ENCODE peak calls at places on chromosome 2, in nine cellular contexts. One of them, this sample, is unnamed.
A peak's percentile ranks its signal among the peaks of the same experiment; 100 is the strongest.

GRCh38 chr2:26269571-26270170 is 24.9 kb downstream of the HADHB start:
- DNase-seq in cardiac muscle cell: no peak
- DNase-seq in effector memory CD4-positive, alpha-beta T cell: no peak
- DNase-seq in esophagus muscularis mucosa: no peak
- DNase-seq in adrenal gland: no peak
- DNase-seq in right cardiac atrium: no peak
- DNase-seq in endothelial cell of umbilical vein: no peak
- DNase-seq in tibial artery: no peak
- DNase-seq in heart left ventricle: no peak
- DNase-seq in this sample: no peak

GRCh38 chr2:153873062-153874048 is 1.6 kb downstream of the GALNT13 start:
- DNase-seq in cardiac muscle cell: peak; percentile 64
- DNase-seq in effector memory CD4-positive, alpha-beta T cell: no peak
- DNase-seq in esophagus muscularis mucosa: no peak
- DNase-seq in adrenal gland: no peak
- DNase-seq in right cardiac atrium: peak; percentile 18
- DNase-seq in endothelial cell of umbilical vein: no peak
- DNase-seq in tibial artery: no peak
- DNase-seq in heart left ventricle: no peak
- DNase-seq in this sample: peak; percentile 80

GRCh38 chr2:102005989-102006885 is 14.5 kb downstream of the IL1R2 start:
- DNase-seq in cardiac muscle cell: peak; percentile 65
- DNase-seq in effector memory CD4-positive, alpha-beta T cell: no peak
- DNase-seq in esophagus muscularis mucosa: no peak
- DNase-seq in adrenal gland: peak; percentile 77
- DNase-seq in right cardiac atrium: peak; percentile 51
- DNase-seq in endothelial cell of umbilical vein: peak; percentile 55
- DNase-seq in tibial artery: no peak
- DNase-seq in heart left ventricle: no peak
- DNase-seq in this sample: peak; percentile 76

GRCh38 chr2:196993617-196994016 is 67.1 kb upstream of the PGAP1 start:
- DNase-seq in cardiac muscle cell: no peak
- DNase-seq in effector memory CD4-positive, alpha-beta T cell: no peak
- DNase-seq in esophagus muscularis mucosa: no peak
- DNase-seq in adrenal gland: no peak
- DNase-seq in right cardiac atrium: no peak
- DNase-seq in endothelial cell of umbilical vein: no peak
- DNase-seq in tibial artery: no peak
- DNase-seq in heart left ventricle: no peak
- DNase-seq in this sample: no peak

GRCh38 chr2:189982777-189983394 is 79.6 kb downstream of the MSTN start:
- DNase-seq in cardiac muscle cell: no peak
- DNase-seq in effector memory CD4-positive, alpha-beta T cell: no peak
- DNase-seq in esophagus muscularis mucosa: no peak
- DNase-seq in adrenal gland: no peak
- DNase-seq in right cardiac atrium: no peak
- DNase-seq in endothelial cell of umbilical vein: peak; percentile 10
- DNase-seq in tibial artery: no peak
- DNase-seq in heart left ventricle: no peak
- DNase-seq in this sample: peak; percentile 11

GRCh38 chr2:235857613-235858012 is 310.6 kb downstream of the GBX2 start:
- DNase-seq in cardiac muscle cell: no peak
- DNase-seq in effector memory CD4-positive, alpha-beta T cell: no peak
- DNase-seq in esophagus muscularis mucosa: no peak
- DNase-seq in adrenal gland: no peak
- DNase-seq in right cardiac atrium: no peak
- DNase-seq in endothelial cell of umbilical vein: no peak
- DNase-seq in tibial artery: no peak
- DNase-seq in heart left ventricle: no peak
- DNase-seq in this sample: no peak

GRCh38 chr2:52117299-52117698 is 1085.4 kb upstream of the NRXN1 start:
- DNase-seq in cardiac muscle cell: no peak
- DNase-seq in effector memory CD4-positive, alpha-beta T cell: no peak
- DNase-seq in esophagus muscularis mucosa: no peak
- DNase-seq in adrenal gland: no peak
- DNase-seq in right cardiac atrium: no peak
- DNase-seq in endothelial cell of umbilical vein: no peak
- DNase-seq in tibial artery: no peak
- DNase-seq in heart left ventricle: no peak
- DNase-seq in this sample: no peak

GRCh38 chr2:27199241-27199640 is 12.6 kb upstream of the ATRAID start:
- DNase-seq in cardiac muscle cell: no peak
- DNase-seq in effector memory CD4-positive, alpha-beta T cell: no peak
- DNase-seq in esophagus muscularis mucosa: no peak
- DNase-seq in adrenal gland: no peak
- DNase-seq in right cardiac atrium: no peak
- DNase-seq in endothelial cell of umbilical vein: no peak
- DNase-seq in tibial artery: no peak
- DNase-seq in heart left ventricle: no peak
- DNase-seq in this sample: no peak

GRCh38 chr2:62765619-62766376 is 60.3 kb downstream of the EHBP1 start:
- DNase-seq in cardiac muscle cell: no peak
- DNase-seq in effector memory CD4-positive, alpha-beta T cell: no peak
- DNase-seq in esophagus muscularis mucosa: no peak
- DNase-seq in adrenal gland: no peak
- DNase-seq in right cardiac atrium: no peak
- DNase-seq in endothelial cell of umbilical vein: no peak
- DNase-seq in tibial artery: no peak
- DNase-seq in heart left ventricle: no peak
- DNase-seq in this sample: no peak

GRCh38 chr2:121469361-121469760 is 61.3 kb upstream of the RNU4ATAC start:
- DNase-seq in cardiac muscle cell: no peak
- DNase-seq in effector memory CD4-positive, alpha-beta T cell: no peak
- DNase-seq in esophagus muscularis mucosa: no peak
- DNase-seq in adrenal gland: no peak
- DNase-seq in right cardiac atrium: no peak
- DNase-seq in endothelial cell of umbilical vein: no peak
- DNase-seq in tibial artery: no peak
- DNase-seq in heart left ventricle: no peak
- DNase-seq in this sample: no peak

GRCh38 chr2:231693956-231694355 is 14.4 kb upstream of the PTMA start:
- DNase-seq in cardiac muscle cell: no peak
- DNase-seq in effector memory CD4-positive, alpha-beta T cell: no peak
- DNase-seq in esophagus muscularis mucosa: no peak
- DNase-seq in adrenal gland: no peak
- DNase-seq in right cardiac atrium: no peak
- DNase-seq in endothelial cell of umbilical vein: no peak
- DNase-seq in tibial artery: no peak
- DNase-seq in heart left ventricle: no peak
- DNase-seq in this sample: no peak

GRCh38 chr2:31411771-31412170 is 2.8 kb downstream of the XDH start:
- DNase-seq in cardiac muscle cell: no peak
- DNase-seq in effector memory CD4-positive, alpha-beta T cell: no peak
- DNase-seq in esophagus muscularis mucosa: peak; percentile 70
- DNase-seq in adrenal gland: no peak
- DNase-seq in right cardiac atrium: no peak
- DNase-seq in endothelial cell of umbilical vein: no peak
- DNase-seq in tibial artery: no peak
- DNase-seq in heart left ventricle: no peak
- DNase-seq in this sample: no peak

GRCh38 chr2:75466708-75467311 is 93.9 kb downstream of the EVA1A start:
- DNase-seq in cardiac muscle cell: peak; percentile 54
- DNase-seq in effector memory CD4-positive, alpha-beta T cell: no peak
- DNase-seq in esophagus muscularis mucosa: no peak
- DNase-seq in adrenal gland: peak; percentile 26
- DNase-seq in right cardiac atrium: no peak
- DNase-seq in endothelial cell of umbilical vein: peak; percentile 18
- DNase-seq in tibial artery: no peak
- DNase-seq in heart left ventricle: no peak
- DNase-seq in this sample: peak; percentile 65

GRCh38 chr2:77578354-77578753 is 56.2 kb upstream of the LRRTM4 start:
- DNase-seq in cardiac muscle cell: no peak
- DNase-seq in effector memory CD4-positive, alpha-beta T cell: no peak
- DNase-seq in esophagus muscularis mucosa: no peak
- DNase-seq in adrenal gland: no peak
- DNase-seq in right cardiac atrium: no peak
- DNase-seq in endothelial cell of umbilical vein: no peak
- DNase-seq in tibial artery: no peak
- DNase-seq in heart left ventricle: no peak
- DNase-seq in this sample: no peak

GRCh38 chr2:135130751-135131150 is 78.7 kb downstream of the RAB3GAP1 start:
- DNase-seq in cardiac muscle cell: no peak
- DNase-seq in effector memory CD4-positive, alpha-beta T cell: no peak
- DNase-seq in esophagus muscularis mucosa: no peak
- DNase-seq in adrenal gland: no peak
- DNase-seq in right cardiac atrium: no peak
- DNase-seq in endothelial cell of umbilical vein: no peak
- DNase-seq in tibial artery: no peak
- DNase-seq in heart left ventricle: no peak
- DNase-seq in this sample: peak; percentile 41

GRCh38 chr2:130252880-130253645 is 54.8 kb upstream of the TUBA3E start:
- DNase-seq in cardiac muscle cell: no peak
- DNase-seq in effector memory CD4-positive, alpha-beta T cell: no peak
- DNase-seq in esophagus muscularis mucosa: no peak
- DNase-seq in adrenal gland: no peak
- DNase-seq in right cardiac atrium: no peak
- DNase-seq in endothelial cell of umbilical vein: no peak
- DNase-seq in tibial artery: no peak
- DNase-seq in heart left ventricle: no peak
- DNase-seq in this sample: no peak

GRCh38 chr2:150478206-150478974 is 9.1 kb downstream of the RND3 start:
- DNase-seq in cardiac muscle cell: peak; percentile 33
- DNase-seq in effector memory CD4-positive, alpha-beta T cell: no peak
- DNase-seq in esophagus muscularis mucosa: no peak
- DNase-seq in adrenal gland: no peak
- DNase-seq in right cardiac atrium: no peak
- DNase-seq in endothelial cell of umbilical vein: peak; percentile 37
- DNase-seq in tibial artery: no peak
- DNase-seq in heart left ventricle: no peak
- DNase-seq in this sample: peak; percentile 63

GRCh38 chr2:234195516-234195915 is 145.0 kb downstream of the SPP2 start:
- DNase-seq in cardiac muscle cell: no peak
- DNase-seq in effector memory CD4-positive, alpha-beta T cell: no peak
- DNase-seq in esophagus muscularis mucosa: no peak
- DNase-seq in adrenal gland: no peak
- DNase-seq in right cardiac atrium: no peak
- DNase-seq in endothelial cell of umbilical vein: no peak
- DNase-seq in tibial artery: no peak
- DNase-seq in heart left ventricle: no peak
- DNase-seq in this sample: no peak

DNA sequence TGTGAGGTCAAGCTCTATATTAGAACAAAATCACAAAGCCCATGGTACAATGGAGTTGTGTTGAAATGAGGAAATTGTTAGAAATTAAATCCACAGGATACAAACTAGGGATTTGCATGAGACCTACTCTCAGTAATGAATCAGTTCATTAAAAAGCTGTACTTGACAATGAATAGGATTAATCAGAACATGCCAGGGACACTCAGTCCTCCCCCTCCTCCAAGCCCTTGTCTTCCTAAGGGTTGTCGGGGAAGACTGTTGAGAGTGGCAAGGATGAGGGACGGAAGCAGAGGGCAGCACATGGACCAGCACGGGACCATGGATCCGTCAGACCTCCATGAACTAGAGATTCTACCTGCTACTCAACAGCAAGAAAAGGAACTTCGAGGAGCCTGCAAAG is 39.8 kb downstream of the SPRED2 start:
- DNase-seq in cardiac muscle cell: no peak
- DNase-seq in effector memory CD4-positive, alpha-beta T cell: no peak
- DNase-seq in esophagus muscularis mucosa: no peak
- DNase-seq in adrenal gland: no peak
- DNase-seq in right cardiac atrium: no peak
- DNase-seq in endothelial cell of umbilical vein: no peak
- DNase-seq in tibial artery: no peak
- DNase-seq in heart left ventricle: no peak
- DNase-seq in this sample: no peak
- H3K27ac ChIP-seq in cardiac muscle cell: no peak overlapping the region
- H3K27ac ChIP-seq in effector memory CD4-positive, alpha-beta T cell: no peak overlapping the region
- H3K27ac ChIP-seq in esophagus muscularis mucosa: no peak overlapping the region
- H3K27ac ChIP-seq in adrenal gland: no peak overlapping the region
- H3K27ac ChIP-seq in right cardiac atrium: no peak overlapping the region
- H3K27ac ChIP-seq in endothelial cell of umbilical vein: no peak overlapping the region
- H3K27ac ChIP-seq in tibial artery: no peak overlapping the region
- H3K27ac ChIP-seq in heart left ventricle: no peak overlapping the region
- H3K27ac ChIP-seq in this sample: no peak overlapping the region

GRCh38 chr2:38666578-38666926 is 638 bp downstream of the GALM start:
- DNase-seq in cardiac muscle cell: peak; percentile 8
- DNase-seq in effector memory CD4-positive, alpha-beta T cell: no peak
- DNase-seq in esophagus muscularis mucosa: no peak
- DNase-seq in adrenal gland: no peak
- DNase-seq in right cardiac atrium: no peak
- DNase-seq in endothelial cell of umbilical vein: no peak
- DNase-seq in tibial artery: no peak
- DNase-seq in heart left ventricle: no peak
- DNase-seq in this sample: no peak
- H3K4me1 ChIP-seq in cardiac muscle cell: peaks cover 14% of the 10 kb centered on the region
- H3K4me1 ChIP-seq in effector memory CD4-positive, alpha-beta T cell: peaks cover 37% of the 10 kb centered on the region
- H3K4me1 ChIP-seq in esophagus muscularis mucosa: peaks cover 32% of the 10 kb centered on the region
- H3K4me1 ChIP-seq in adrenal gland: peaks cover 30% of the 10 kb centered on the region
- H3K4me1 ChIP-seq in right cardiac atrium: no peaks in the 10 kb centered on the region
- H3K4me1 ChIP-seq in endothelial cell of umbilical vein: peaks cover 3% of the 10 kb centered on the region
- H3K4me1 ChIP-seq in tibial artery: no peaks in the 10 kb centered on the region
- H3K4me1 ChIP-seq in heart left ventricle: peaks cover 7% of the 10 kb centered on the region
- H3K4me1 ChIP-seq in this sample: peaks cover 8% of the 10 kb centered on the region

DNA sequence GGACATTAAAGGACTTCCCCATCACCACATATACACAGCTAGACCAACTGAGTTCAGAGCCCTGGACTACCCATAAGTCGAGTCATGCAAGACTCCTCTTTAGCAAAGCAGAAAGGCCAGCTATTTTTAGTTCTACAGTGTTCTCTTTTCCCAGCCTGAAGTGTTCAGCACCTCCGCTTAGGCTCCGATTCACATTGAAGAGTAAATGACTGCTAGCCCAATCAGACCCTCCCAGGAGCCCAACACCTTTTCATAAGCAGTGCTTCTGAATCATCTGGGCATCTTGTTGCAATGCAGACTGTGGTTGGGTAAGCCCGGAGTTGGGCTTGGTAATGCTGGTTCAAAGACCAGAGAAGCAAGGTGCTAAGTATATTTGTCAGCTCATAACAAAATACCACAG is 138.6 kb upstream of the MSH6 start:
- DNase-seq in cardiac muscle cell: peak; percentile 59
- DNase-seq in effector memory CD4-positive, alpha-beta T cell: no peak
- DNase-seq in esophagus muscularis mucosa: no peak
- DNase-seq in adrenal gland: no peak
- DNase-seq in right cardiac atrium: no peak
- DNase-seq in endothelial cell of umbilical vein: no peak
- DNase-seq in tibial artery: no peak
- DNase-seq in heart left ventricle: no peak
- DNase-seq in this sample: no peak
- H3K27ac ChIP-seq in cardiac muscle cell: no peak overlapping the region
- H3K27ac ChIP-seq in effector memory CD4-positive, alpha-beta T cell: no peak overlapping the region
- H3K27ac ChIP-seq in esophagus muscularis mucosa: no peak overlapping the region
- H3K27ac ChIP-seq in adrenal gland: no peak overlapping the region
- H3K27ac ChIP-seq in right cardiac atrium: no peak overlapping the region
- H3K27ac ChIP-seq in endothelial cell of umbilical vein: no peak overlapping the region
- H3K27ac ChIP-seq in tibial artery: no peak overlapping the region
- H3K27ac ChIP-seq in heart left ventricle: no peak overlapping the region
- H3K27ac ChIP-seq in this sample: no peak overlapping the region

DNA sequence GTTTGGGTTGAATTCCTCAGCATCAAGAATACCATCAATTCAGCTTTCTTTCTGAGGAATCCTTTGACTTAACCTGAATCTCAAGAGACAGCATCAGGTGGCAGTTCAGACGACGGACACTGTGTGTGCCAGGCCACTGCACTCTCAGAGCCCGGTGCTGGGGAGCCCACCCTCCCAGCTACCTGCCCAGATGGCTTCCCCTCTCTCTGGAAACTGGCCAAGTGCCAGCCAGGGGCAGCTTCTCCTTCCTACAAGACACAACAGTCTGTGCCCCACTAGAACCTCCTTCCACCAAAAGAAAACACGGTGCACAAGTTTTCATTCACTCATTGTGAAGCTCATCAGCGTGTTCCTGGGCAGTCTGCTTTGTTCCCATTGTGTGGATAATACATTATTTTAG is 28.5 kb downstream of the MAL start:
- DNase-seq in cardiac muscle cell: no peak
- DNase-seq in effector memory CD4-positive, alpha-beta T cell: no peak
- DNase-seq in esophagus muscularis mucosa: no peak
- DNase-seq in adrenal gland: no peak
- DNase-seq in right cardiac atrium: peak; percentile 42
- DNase-seq in endothelial cell of umbilical vein: no peak
- DNase-seq in tibial artery: no peak
- DNase-seq in heart left ventricle: no peak
- DNase-seq in this sample: no peak
- H3K4me1 ChIP-seq in cardiac muscle cell: no peaks in the 10 kb centered on the region
- H3K4me1 ChIP-seq in effector memory CD4-positive, alpha-beta T cell: peaks cover 5% of the 10 kb centered on the region
- H3K4me1 ChIP-seq in esophagus muscularis mucosa: no peaks in the 10 kb centered on the region
- H3K4me1 ChIP-seq in adrenal gland: no peaks in the 10 kb centered on the region
- H3K4me1 ChIP-seq in right cardiac atrium: no peaks in the 10 kb centered on the region
- H3K4me1 ChIP-seq in endothelial cell of umbilical vein: no peaks in the 10 kb centered on the region
- H3K4me1 ChIP-seq in tibial artery: no peaks in the 10 kb centered on the region
- H3K4me1 ChIP-seq in heart left ventricle: no peaks in the 10 kb centered on the region
- H3K4me1 ChIP-seq in this sample: no peaks in the 10 kb centered on the region